ENCODE peak calls at places on chromosomes 3 and 15, in five cellular contexts. Z is PC-9, K is adrenal gland, W is Calu3, Q is endothelial cell. V is an unnamed sample.

GRCh38 chr15:99731336-99732267 is 1.6 kb downstream of the LYSMD4 start:
- DNase-seq in W (no peak), Z (no peak), K (no peak), Q (peak; percentile 20), V (no peak)

GRCh38 chr3:57890874-57891273 is 117.3 kb upstream of the FLNB start:
- DNase-seq in K (no peak), Z (no peak), Q (no peak), W (no peak), V (no peak)

GRCh38 chr3:27360113-27361078 is 8.8 kb downstream of the NEK10 start:
- DNase-seq in Q (no peak), K (no peak), Z (peak; percentile 80), W (peak; percentile 66), V (no peak)

GRCh38 chr3:115623414-115623868 is at the start of gene GAP43:
- DNase-seq in W (no peak), Q (peak; percentile 17), Z (no peak), K (peak; percentile 62), V (no peak)

GRCh38 chr15:25787381-25787780 is 75.7 kb downstream of the ATP10A start:
- DNase-seq in W (no peak), Z (no peak), K (no peak), Q (no peak), V (no peak)

GRCh38 chr15:83379574-83379973 is 67.6 kb upstream of the SH3GL3 start:
- DNase-seq in Q (no peak), Z (peak; percentile 85), K (no peak), W (peak; percentile 63), V (no peak)

GRCh38 chr15:89016549-89017041 is 71.7 kb upstream of the ABHD2 start:
- DNase-seq in K (peak; percentile 62), Q (no peak), W (peak; percentile 46), Z (peak; percentile 87), V (no peak)

GRCh38 chr15:82742134-82742533 is 32.5 kb upstream of the AP3B2 start:
- DNase-seq in Q (no peak), K (no peak), Z (no peak), W (no peak), V (no peak)

GRCh38 chr3:75192065-75192658 is 472.0 kb upstream of the FRG2C start:
- DNase-seq in Q (peak; percentile 74), K (peak; percentile 62), W (peak; percentile 59), Z (no peak), V (peak; percentile 14)

GRCh38 chr3:108602249-108602934 is 12.9 kb downstream of the DZIP3 start:
- DNase-seq in Z (no peak), Q (no peak), K (peak; percentile 61), W (no peak), V (no peak)

GRCh38 chr3:178385280-178385952 is 150.8 kb upstream of the KCNMB2 start:
- DNase-seq in Q (peak; percentile 46), K (peak; percentile 71), Z (no peak), W (peak; percentile 61), V (no peak)

GRCh38 chr15:38344351-38344750 is 91.7 kb downstream of the SPRED1 start:
- DNase-seq in Z (no peak), Q (no peak), W (no peak), K (no peak), V (no peak)

GRCh38 chr15:56587686-56588085 is 122.7 kb upstream of the MNS1 start:
- DNase-seq in K (no peak), Z (no peak), Q (no peak), W (no peak), V (no peak)

GRCh38 chr15:78360426-78360825 is 20.3 kb downstream of the CRABP1 start:
- DNase-seq in K (peak; percentile 61), Z (no peak), W (no peak), Q (no peak), V (no peak)

GRCh38 chr15:70348581-70349344 is 251.0 kb upstream of the TLE3 start:
- DNase-seq in W (peak; percentile 72), K (peak; percentile 72), Q (no peak), Z (no peak), V (no peak)

GRCh38 chr3:13420051-13420816 is at the start of gene NUP210:
- DNase-seq in K (no peak), Z (no peak), W (peak; percentile 71), Q (peak; percentile 26), V (peak; percentile 59)

GRCh38 chr15:74777769-74778598 is 3.9 kb upstream of the CSK start:
- DNase-seq in Z (no peak), K (no peak), W (no peak), Q (no peak), V (no peak)

GRCh38 chr3:50675179-50676030 is 678 bp downstream of the DOCK3 start:
- DNase-seq in Q (peak; percentile 65), Z (no peak), K (peak; percentile 72), W (peak; percentile 63), V (peak; percentile 78)

GRCh38 chr3:109177888-109178287 is 41.4 kb downstream of the C3orf85 start:
- DNase-seq in W (no peak), Z (no peak), Q (no peak), K (no peak), V (no peak)

GRCh38 chr15:51757463-51757862 is 6.1 kb downstream of the TMOD2 start:
- DNase-seq in W (no peak), Q (no peak), K (no peak), Z (no peak), V (no peak)

GRCh38 chr15:51756482-51756881 is 5.1 kb downstream of the TMOD2 start:
- DNase-seq in W (no peak), K (no peak), Q (no peak), Z (no peak), V (no peak)

GRCh38 chr15:51760805-51761204 is 9.4 kb downstream of the TMOD2 start:
- DNase-seq in Q (no peak), W (no peak), Z (no peak), K (no peak), V (no peak)

GRCh38 chr15:51758645-51759044 is 7.2 kb downstream of the TMOD2 start:
- DNase-seq in Z (no peak), Q (no peak), W (no peak), K (peak; percentile 63), V (no peak)

GRCh38 chr15:51759557-51760070 is 8.2 kb downstream of the TMOD2 start:
- DNase-seq in K (peak; percentile 73), Z (no peak), W (no peak), Q (no peak), V (no peak)
- TF ChIP-seq CTCF in K (no peak), Z (no peak), W (no peak), Q (no peak), V (no peak)

DNA sequence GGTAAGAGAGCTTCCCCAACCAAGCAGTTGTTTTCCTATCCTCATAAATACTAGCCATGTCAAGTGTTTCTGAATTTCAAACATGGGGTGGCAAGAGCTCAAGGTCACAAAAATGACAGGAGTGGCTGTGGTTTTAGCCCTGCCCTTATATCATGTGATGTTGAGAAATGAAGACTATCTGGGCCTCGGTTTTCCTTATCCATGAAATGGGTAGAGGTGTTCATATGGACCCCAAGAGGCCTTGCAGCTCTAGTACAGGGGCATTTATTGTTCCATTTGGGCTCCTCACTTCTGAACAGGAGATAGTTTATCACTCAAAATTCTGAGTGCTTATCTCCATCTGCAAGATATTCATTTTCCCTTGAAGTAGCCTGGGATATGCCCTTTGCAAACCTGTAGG is 35.8 kb downstream of the LMCD1 start:
- DNase-seq in K (no peak), Z (no peak), Q (no peak), W (no peak), V (no peak)
- TF ChIP-seq CTCF in K (no peak), Z (no peak), Q (no peak), W (no peak), V (no peak)

GRCh38 chr3:148077318-148077923 is 620.3 kb upstream of the AGTR1 start:
- DNase-seq in Q (no peak), Z (no peak), K (no peak), W (no peak), V (no peak)
- TF ChIP-seq CTCF in Q (peak; percentile 63), Z (peak; percentile 67), K (peak; percentile 29), W (peak; percentile 59), V (peak; percentile 63)

GRCh38 chr3:36792342-36792741 is 28.0 kb upstream of the DCLK3 start:
- DNase-seq in Q (peak; percentile 54), W (peak; percentile 48), Z (no peak), K (no peak), V (peak; percentile 14)
- TF ChIP-seq CTCF in Q (no peak), W (no peak), Z (peak; percentile 52), K (no peak), V (peak; percentile 56)

V was measured in progenitor cell of endocrine pancreas.